ENCODE peak calls at places on chromosomes 6 and 20, in four cellular contexts. V is mucosa of descending colon, S is nephron progenitor cell, R is iris pigment epithelial cell. O is an unnamed sample.

GRCh38 chr6:162621246-162621645 is 106.3 kb downstream of the PRKN start:
- DNase-seq in V (no peak), S (no peak), R (peak; percentile 28), O (no peak)

GRCh38 chr20:8800089-8800488 is 268.8 kb upstream of the PLCB4 start:
- DNase-seq in V (no peak), S (no peak), R (no peak), O (no peak)

GRCh38 chr6:91691449-91691848 is 1104.6 kb upstream of the MAP3K7 start:
- DNase-seq in V (no peak), S (no peak), R (no peak), O (no peak)

GRCh38 chr6:108897371-108897770 is 49.1 kb downstream of the ARMC2 start:
- DNase-seq in V (no peak), S (no peak), R (peak; percentile 77), O (peak; percentile 45)

GRCh38 chr20:37282558-37282957 is 6.9 kb upstream of the MANBAL start:
- DNase-seq in V (no peak), S (no peak), R (peak; percentile 81), O (no peak)

GRCh38 chr6:10431423-10432164 is 16.7 kb upstream of the TFAP2A start:
- DNase-seq in V (no peak), S (no peak), R (no peak), O (no peak)

GRCh38 chr6:103797738-103798137 is 1062.0 kb downstream of the HACE1 start:
- DNase-seq in V (no peak), S (no peak), R (peak; percentile 0), O (no peak)

GRCh38 chr6:115612796-115613479 is 447.8 kb downstream of the FRK start:
- DNase-seq in V (no peak), S (no peak), R (no peak), O (no peak)

GRCh38 chr6:68502946-68503345 is 132.1 kb upstream of the ADGRB3 start:
- DNase-seq in V (no peak), S (no peak), R (no peak), O (no peak)

GRCh38 chr6:112187736-112188135 is 66.6 kb downstream of the LAMA4 start:
- DNase-seq in V (no peak), S (no peak), R (no peak), O (no peak)

GRCh38 chr6:128725271-128726233 is 157.4 kb upstream of the LAMA2 start:
- DNase-seq in V (no peak), S (peak; percentile 49), R (peak; percentile 40), O (no peak)

GRCh38 chr20:3312940-3313656 is 74.1 kb upstream of the SLC4A11 start:
- DNase-seq in V (no peak), S (no peak), R (peak; percentile 87), O (no peak)

GRCh38 chr6:107185570-107185969 is 70.3 kb upstream of the BEND3 start:
- DNase-seq in V (no peak), S (peak; percentile 9), R (peak; percentile 15), O (no peak)

GRCh38 chr6:168195712-168196111 is 116.7 kb upstream of the FRMD1 start:
- DNase-seq in V (no peak), S (no peak), R (no peak), O (no peak)

GRCh38 chr6:22699046-22699639 is 129.8 kb downstream of the HDGFL1 start:
- DNase-seq in V (no peak), S (peak; percentile 13), R (no peak), O (no peak)

GRCh38 chr6:116351101-116351500 is 19.6 kb upstream of the DSE start:
- DNase-seq in V (no peak), S (no peak), R (no peak), O (no peak)

GRCh38 chr6:22236626-22237414 is 60.0 kb downstream of the PRL start:
- DNase-seq in V (no peak), S (no peak), R (peak; percentile 95), O (no peak)

GRCh38 chr20:10357061-10357708 is 76.8 kb downstream of the MKKS start:
- DNase-seq in V (no peak), S (no peak), R (no peak), O (no peak)

GRCh38 chr6:85912582-85912981 is 269.9 kb upstream of the SYNCRIP start:
- DNase-seq in V (no peak), S (no peak), R (no peak), O (no peak)

GRCh38 chr6:107999341-107999740 is 41.3 kb upstream of the SEC63 start:
- DNase-seq in V (no peak), S (peak; percentile 8), R (no peak), O (no peak)

GRCh38 chr6:16239798-16240123 is 1.4 kb downstream of the GMPR start:
- DNase-seq in V (no peak), S (no peak), R (no peak), O (no peak)

GRCh38 chr6:10722820-10723651 is at the start of gene TMEM14C:
- DNase-seq in V (peak; percentile 99), S (peak; percentile 99), R (peak; percentile 99), O (peak; percentile 100)

GRCh38 chr6:169999367-169999766 is 247.9 kb downstream of the ERMARD start:
- DNase-seq in V (no peak), S (no peak), R (no peak), O (no peak)

GRCh38 chr6:53831956-53832660 is 37.3 kb downstream of the LRRC1 start:
- DNase-seq in V (no peak), S (no peak), R (no peak), O (no peak)

GRCh38 chr6:22071655-22072054 is 225.2 kb downstream of the PRL start:
- DNase-seq in V (peak; percentile 23), S (peak; percentile 3), R (peak; percentile 64), O (peak; percentile 25)

GRCh38 chr6:127821431-127821830 is 79.4 kb downstream of the THEMIS start:
- DNase-seq in V (no peak), S (no peak), R (no peak), O (no peak)

GRCh38 chr6:20340459-20340858 is 61.2 kb upstream of the E2F3 start:
- DNase-seq in V (no peak), S (no peak), R (no peak), O (no peak)

GRCh38 chr6:36698196-36698595 is 570 bp downstream of the RAB44 start:
- DNase-seq in V (no peak), S (no peak), R (no peak), O (no peak)